ENCODE peak calls at places on chromosome 20, in six cellular contexts. Q, N, O, R, Y and L are unnamed samples.

GRCh38 chr20:44918342-44918741 is 8.5 kb downstream of the PABPC1L start:
- DNase-seq in O (no peak), Y (no peak), R (no peak), Q (no peak), N (no peak), L (no peak)

GRCh38 chr20:41245086-41245707 is 72.3 kb downstream of the ZHX3 start:
- DNase-seq in Q (peak; percentile 77), R (no peak), O (no peak), Y (no peak), N (no peak), L (no peak)

GRCh38 chr20:47358672-47359532 is 2.4 kb upstream of the ZMYND8 start:
- DNase-seq in Y (no peak), O (peak; percentile 98), R (no peak), Q (peak; percentile 81), N (peak; percentile 97), L (peak; percentile 91)

GRCh38 chr20:38094373-38094775 is 60.8 kb downstream of the RPRD1B start:
- DNase-seq in Y (no peak), R (no peak), N (no peak), Q (no peak), O (no peak), L (no peak)

GRCh38 chr20:24915440-24915839 is 33.6 kb upstream of the CST7 start:
- DNase-seq in O (no peak), N (no peak), Y (no peak), R (no peak), Q (no peak), L (no peak)

GRCh38 chr20:48794360-48794759 is 33.4 kb downstream of the PREX1 start:
- DNase-seq in Y (no peak), R (no peak), Q (peak; percentile 72), N (no peak), O (no peak), L (no peak)

GRCh38 chr20:53575481-53576194 is 18.0 kb downstream of the ZNF217 start:
- DNase-seq in Y (no peak), N (no peak), Q (no peak), R (no peak), O (no peak), L (no peak)

GRCh38 chr20:19815553-19815991 is 57.5 kb downstream of the RIN2 start:
- DNase-seq in O (peak; percentile 98), N (peak; percentile 96), R (peak; percentile 92), Q (peak; percentile 10), Y (no peak), L (peak; percentile 99)

GRCh38 chr20:35515949-35516645 is 13.4 kb downstream of the C20orf173 start:
- DNase-seq in Y (no peak), O (peak; percentile 59), N (no peak), Q (no peak), R (peak; percentile 33), L (no peak)

GRCh38 chr20:17233621-17234020 is 6.8 kb downstream of the PCSK2 start:
- DNase-seq in Y (no peak), N (no peak), O (no peak), Q (no peak), R (no peak), L (no peak)

GRCh38 chr20:48159156-48159971 is 374.1 kb upstream of the SULF2 start:
- DNase-seq in R (peak; percentile 41), N (no peak), Y (no peak), O (no peak), Q (no peak), L (no peak)

GRCh38 chr20:9301129-9302072 is 213.0 kb upstream of the LAMP5 start:
- DNase-seq in Y (no peak), R (peak; percentile 63), Q (no peak), N (peak; percentile 52), O (no peak), L (no peak)

GRCh38 chr20:56924976-56925695 is 296.0 kb downstream of the TFAP2C start:
- DNase-seq in O (no peak), Q (peak; percentile 85), Y (no peak), R (no peak), N (no peak), L (no peak)

GRCh38 chr20:62501801-62502495 is 26.2 kb upstream of the GATA5 start:
- DNase-seq in Y (peak; percentile 69), Q (no peak), R (no peak), O (no peak), N (no peak), L (peak; percentile 47)

GRCh38 chr20:33999025-33999629 is 5.4 kb downstream of the RALY start:
- DNase-seq in N (no peak), Q (no peak), O (no peak), Y (no peak), R (no peak), L (no peak)

GRCh38 chr20:57003012-57003411 is 263.4 kb downstream of the BMP7 start:
- DNase-seq in Y (no peak), Q (no peak), O (no peak), N (no peak), R (no peak), L (no peak)

GRCh38 chr20:43548273-43548880 is 10.4 kb upstream of the SGK2 start:
- DNase-seq in R (no peak), N (no peak), Q (no peak), Y (no peak), O (no peak), L (no peak)

GRCh38 chr20:35506872-35507638 is 22.4 kb downstream of the C20orf173 start:
- DNase-seq in R (no peak), N (no peak), Q (no peak), O (no peak), Y (no peak), L (no peak)